ENCODE peak calls at places on chromosomes 1 and 21, in seven cellular contexts. One of them, this sample, is unnamed.

GRCh38 chr1:205805082-205805711 is 7.8 kb downstream of the SLC41A1 start:
- DNase-seq in left cardiac atrium: no peak
- DNase-seq in endothelial cell: no peak
- DNase-seq in non-pigmented ciliary epithelial cell: no peak
- DNase-seq in mesendoderm: no peak
- DNase-seq in activated CD4-positive, alpha-beta T cell treated with anti-CD3 and anti-CD28 coated beads, Interleukin-2, amount 10 ng/mL, durations not matched to agents 24 days and 14 days: peak
- DNase-seq in ACHN: no peak
- DNase-seq in this sample: no peak

GRCh38 chr1:30286241-30286983 is 437.0 kb downstream of the MATN1 start:
- DNase-seq in ACHN: no peak
- DNase-seq in mesendoderm: no peak
- DNase-seq in left cardiac atrium: no peak
- DNase-seq in non-pigmented ciliary epithelial cell: no peak
- DNase-seq in endothelial cell: no peak
- DNase-seq in activated CD4-positive, alpha-beta T cell treated with anti-CD3 and anti-CD28 coated beads, Interleukin-2, amount 10 ng/mL, durations not matched to agents 24 days and 14 days: no peak
- DNase-seq in this sample: peak

GRCh38 chr1:52026278-52026677 is 7.3 kb downstream of the KTI12 start:
- DNase-seq in non-pigmented ciliary epithelial cell: no peak
- DNase-seq in ACHN: no peak
- DNase-seq in mesendoderm: no peak
- DNase-seq in activated CD4-positive, alpha-beta T cell treated with anti-CD3 and anti-CD28 coated beads, Interleukin-2, amount 10 ng/mL, durations not matched to agents 24 days and 14 days: no peak
- DNase-seq in endothelial cell: no peak
- DNase-seq in left cardiac atrium: no peak
- DNase-seq in this sample: no peak

GRCh38 chr1:47875831-47876586 is 121.2 kb downstream of the TRABD2B start:
- DNase-seq in endothelial cell: no peak
- DNase-seq in ACHN: peak
- DNase-seq in activated CD4-positive, alpha-beta T cell treated with anti-CD3 and anti-CD28 coated beads, Interleukin-2, amount 10 ng/mL, durations not matched to agents 24 days and 14 days: no peak
- DNase-seq in left cardiac atrium: no peak
- DNase-seq in non-pigmented ciliary epithelial cell: no peak
- DNase-seq in mesendoderm: no peak
- DNase-seq in this sample: peak

GRCh38 chr1:55040083-55040952 is 970 bp downstream of the PCSK9 start:
- DNase-seq in ACHN: no peak
- DNase-seq in non-pigmented ciliary epithelial cell: no peak
- DNase-seq in endothelial cell: peak
- DNase-seq in mesendoderm: peak
- DNase-seq in left cardiac atrium: no peak
- DNase-seq in activated CD4-positive, alpha-beta T cell treated with anti-CD3 and anti-CD28 coated beads, Interleukin-2, amount 10 ng/mL, durations not matched to agents 24 days and 14 days: no peak
- DNase-seq in this sample: no peak

GRCh38 chr1:205766038-205766437 is 9.2 kb downstream of the RAB29 start:
- DNase-seq in mesendoderm: no peak
- DNase-seq in non-pigmented ciliary epithelial cell: no peak
- DNase-seq in activated CD4-positive, alpha-beta T cell treated with anti-CD3 and anti-CD28 coated beads, Interleukin-2, amount 10 ng/mL, durations not matched to agents 24 days and 14 days: no peak
- DNase-seq in endothelial cell: no peak
- DNase-seq in left cardiac atrium: no peak
- DNase-seq in ACHN: peak
- DNase-seq in this sample: no peak

GRCh38 chr21:38950388-38951094 is 144.8 kb downstream of the ETS2 start:
- DNase-seq in mesendoderm: no peak
- DNase-seq in activated CD4-positive, alpha-beta T cell treated with anti-CD3 and anti-CD28 coated beads, Interleukin-2, amount 10 ng/mL, durations not matched to agents 24 days and 14 days: no peak
- DNase-seq in ACHN: no peak
- DNase-seq in left cardiac atrium: no peak
- DNase-seq in non-pigmented ciliary epithelial cell: no peak
- DNase-seq in endothelial cell: no peak
- DNase-seq in this sample: no peak

GRCh38 chr21:29318354-29318753 is 19.6 kb downstream of the BACH1 start:
- DNase-seq in left cardiac atrium: no peak
- DNase-seq in mesendoderm: no peak
- DNase-seq in ACHN: peak
- DNase-seq in activated CD4-positive, alpha-beta T cell treated with anti-CD3 and anti-CD28 coated beads, Interleukin-2, amount 10 ng/mL, durations not matched to agents 24 days and 14 days: no peak
- DNase-seq in endothelial cell: no peak
- DNase-seq in non-pigmented ciliary epithelial cell: no peak
- DNase-seq in this sample: no peak

GRCh38 chr1:157966034-157966671 is 27.3 kb upstream of the KIRREL1 start:
- DNase-seq in left cardiac atrium: no peak
- DNase-seq in activated CD4-positive, alpha-beta T cell treated with anti-CD3 and anti-CD28 coated beads, Interleukin-2, amount 10 ng/mL, durations not matched to agents 24 days and 14 days: no peak
- DNase-seq in non-pigmented ciliary epithelial cell: peak
- DNase-seq in mesendoderm: peak
- DNase-seq in endothelial cell: no peak
- DNase-seq in ACHN: peak
- DNase-seq in this sample: peak

GRCh38 chr21:26800455-26801454 is 44.5 kb downstream of the ADAMTS1 start:
- DNase-seq in ACHN: no peak
- DNase-seq in non-pigmented ciliary epithelial cell: no peak
- DNase-seq in left cardiac atrium: no peak
- DNase-seq in mesendoderm: no peak
- DNase-seq in endothelial cell: no peak
- DNase-seq in activated CD4-positive, alpha-beta T cell treated with anti-CD3 and anti-CD28 coated beads, Interleukin-2, amount 10 ng/mL, durations not matched to agents 24 days and 14 days: no peak
- DNase-seq in this sample: no peak

GRCh38 chr1:67144696-67145095 is 9.9 kb upstream of the C1orf141 start:
- DNase-seq in non-pigmented ciliary epithelial cell: no peak
- DNase-seq in activated CD4-positive, alpha-beta T cell treated with anti-CD3 and anti-CD28 coated beads, Interleukin-2, amount 10 ng/mL, durations not matched to agents 24 days and 14 days: peak
- DNase-seq in mesendoderm: no peak
- DNase-seq in ACHN: no peak
- DNase-seq in endothelial cell: no peak
- DNase-seq in left cardiac atrium: no peak
- DNase-seq in this sample: no peak

GRCh38 chr1:170010443-170010842 is 64.1 kb downstream of the KIFAP3 start:
- DNase-seq in left cardiac atrium: peak
- DNase-seq in activated CD4-positive, alpha-beta T cell treated with anti-CD3 and anti-CD28 coated beads, Interleukin-2, amount 10 ng/mL, durations not matched to agents 24 days and 14 days: peak
- DNase-seq in endothelial cell: peak
- DNase-seq in non-pigmented ciliary epithelial cell: no peak
- DNase-seq in mesendoderm: peak
- DNase-seq in ACHN: peak
- DNase-seq in this sample: no peak

GRCh38 chr1:53430779-53431178 is 28.4 kb upstream of the DMRTB1 start:
- DNase-seq in endothelial cell: no peak
- DNase-seq in ACHN: no peak
- DNase-seq in activated CD4-positive, alpha-beta T cell treated with anti-CD3 and anti-CD28 coated beads, Interleukin-2, amount 10 ng/mL, durations not matched to agents 24 days and 14 days: no peak
- DNase-seq in left cardiac atrium: no peak
- DNase-seq in mesendoderm: peak
- DNase-seq in non-pigmented ciliary epithelial cell: no peak
- DNase-seq in this sample: no peak

GRCh38 chr21:15455819-15456462 is 273.8 kb upstream of the USP25 start:
- DNase-seq in non-pigmented ciliary epithelial cell: no peak
- DNase-seq in endothelial cell: no peak
- DNase-seq in activated CD4-positive, alpha-beta T cell treated with anti-CD3 and anti-CD28 coated beads, Interleukin-2, amount 10 ng/mL, durations not matched to agents 24 days and 14 days: no peak
- DNase-seq in left cardiac atrium: no peak
- DNase-seq in mesendoderm: no peak
- DNase-seq in ACHN: no peak
- DNase-seq in this sample: no peak

GRCh38 chr1:216531308-216532239 is 108.3 kb upstream of the USH2A start:
- DNase-seq in ACHN: peak
- DNase-seq in activated CD4-positive, alpha-beta T cell treated with anti-CD3 and anti-CD28 coated beads, Interleukin-2, amount 10 ng/mL, durations not matched to agents 24 days and 14 days: no peak
- DNase-seq in endothelial cell: no peak
- DNase-seq in non-pigmented ciliary epithelial cell: no peak
- DNase-seq in left cardiac atrium: no peak
- DNase-seq in mesendoderm: no peak
- DNase-seq in this sample: no peak

GRCh38 chr21:25457411-25457810 is 149.9 kb downstream of the MRPL39 start:
- DNase-seq in left cardiac atrium: no peak
- DNase-seq in non-pigmented ciliary epithelial cell: peak
- DNase-seq in endothelial cell: no peak
- DNase-seq in mesendoderm: no peak
- DNase-seq in activated CD4-positive, alpha-beta T cell treated with anti-CD3 and anti-CD28 coated beads, Interleukin-2, amount 10 ng/mL, durations not matched to agents 24 days and 14 days: peak
- DNase-seq in ACHN: peak
- DNase-seq in this sample: no peak

GRCh38 chr1:229714964-229715603 is 89.0 kb downstream of the URB2 start:
- DNase-seq in activated CD4-positive, alpha-beta T cell treated with anti-CD3 and anti-CD28 coated beads, Interleukin-2, amount 10 ng/mL, durations not matched to agents 24 days and 14 days: peak
- DNase-seq in mesendoderm: peak
- DNase-seq in endothelial cell: no peak
- DNase-seq in non-pigmented ciliary epithelial cell: no peak
- DNase-seq in left cardiac atrium: no peak
- DNase-seq in ACHN: peak
- DNase-seq in this sample: no peak

GRCh38 chr1:170666661-170667060 is 2.7 kb downstream of the PRRX1 start:
- DNase-seq in ACHN: no peak
- DNase-seq in non-pigmented ciliary epithelial cell: no peak
- DNase-seq in mesendoderm: peak
- DNase-seq in activated CD4-positive, alpha-beta T cell treated with anti-CD3 and anti-CD28 coated beads, Interleukin-2, amount 10 ng/mL, durations not matched to agents 24 days and 14 days: no peak
- DNase-seq in left cardiac atrium: no peak
- DNase-seq in endothelial cell: no peak
- DNase-seq in this sample: no peak

GRCh38 chr1:27413004-27413403 is 20.6 kb downstream of the GPR3 start:
- DNase-seq in endothelial cell: no peak
- DNase-seq in mesendoderm: no peak
- DNase-seq in activated CD4-positive, alpha-beta T cell treated with anti-CD3 and anti-CD28 coated beads, Interleukin-2, amount 10 ng/mL, durations not matched to agents 24 days and 14 days: no peak
- DNase-seq in non-pigmented ciliary epithelial cell: no peak
- DNase-seq in left cardiac atrium: no peak
- DNase-seq in ACHN: no peak
- DNase-seq in this sample: no peak

GRCh38 chr1:35894183-35894582 is 11.2 kb downstream of the AGO1 start:
- DNase-seq in left cardiac atrium: no peak
- DNase-seq in endothelial cell: no peak
- DNase-seq in non-pigmented ciliary epithelial cell: peak
- DNase-seq in mesendoderm: peak
- DNase-seq in ACHN: no peak
- DNase-seq in activated CD4-positive, alpha-beta T cell treated with anti-CD3 and anti-CD28 coated beads, Interleukin-2, amount 10 ng/mL, durations not matched to agents 24 days and 14 days: no peak
- DNase-seq in this sample: no peak

GRCh38 chr1:208722592-208722991 is 478.4 kb upstream of the PLXNA2 start:
- DNase-seq in non-pigmented ciliary epithelial cell: no peak
- DNase-seq in ACHN: no peak
- DNase-seq in activated CD4-positive, alpha-beta T cell treated with anti-CD3 and anti-CD28 coated beads, Interleukin-2, amount 10 ng/mL, durations not matched to agents 24 days and 14 days: no peak
- DNase-seq in endothelial cell: no peak
- DNase-seq in left cardiac atrium: no peak
- DNase-seq in mesendoderm: no peak
- DNase-seq in this sample: no peak

GRCh38 chr1:156078728-156079127 is 3.5 kb downstream of the MEX3A start:
- DNase-seq in activated CD4-positive, alpha-beta T cell treated with anti-CD3 and anti-CD28 coated beads, Interleukin-2, amount 10 ng/mL, durations not matched to agents 24 days and 14 days: no peak
- DNase-seq in non-pigmented ciliary epithelial cell: no peak
- DNase-seq in mesendoderm: no peak
- DNase-seq in left cardiac atrium: no peak
- DNase-seq in ACHN: no peak
- DNase-seq in endothelial cell: no peak
- DNase-seq in this sample: no peak

GRCh38 chr1:71706030-71706671 is 576.2 kb downstream of the NEGR1 start:
- DNase-seq in left cardiac atrium: no peak
- DNase-seq in ACHN: no peak
- DNase-seq in activated CD4-positive, alpha-beta T cell treated with anti-CD3 and anti-CD28 coated beads, Interleukin-2, amount 10 ng/mL, durations not matched to agents 24 days and 14 days: no peak
- DNase-seq in non-pigmented ciliary epithelial cell: no peak
- DNase-seq in endothelial cell: no peak
- DNase-seq in mesendoderm: no peak
- DNase-seq in this sample: no peak

GRCh38 chr1:229718177-229718576 is 92.1 kb downstream of the URB2 start:
- DNase-seq in activated CD4-positive, alpha-beta T cell treated with anti-CD3 and anti-CD28 coated beads, Interleukin-2, amount 10 ng/mL, durations not matched to agents 24 days and 14 days: no peak
- DNase-seq in mesendoderm: no peak
- DNase-seq in non-pigmented ciliary epithelial cell: no peak
- DNase-seq in left cardiac atrium: no peak
- DNase-seq in ACHN: no peak
- DNase-seq in endothelial cell: no peak
- DNase-seq in this sample: no peak

GRCh38 chr1:29563092-29563491 is 326.8 kb downstream of the PTPRU start:
- DNase-seq in activated CD4-positive, alpha-beta T cell treated with anti-CD3 and anti-CD28 coated beads, Interleukin-2, amount 10 ng/mL, durations not matched to agents 24 days and 14 days: no peak
- DNase-seq in mesendoderm: peak
- DNase-seq in left cardiac atrium: no peak
- DNase-seq in ACHN: peak
- DNase-seq in endothelial cell: no peak
- DNase-seq in non-pigmented ciliary epithelial cell: no peak
- DNase-seq in this sample: no peak

GRCh38 chr1:87766737-87767136 is 438.1 kb downstream of the LMO4 start:
- DNase-seq in non-pigmented ciliary epithelial cell: no peak
- DNase-seq in ACHN: no peak
- DNase-seq in endothelial cell: no peak
- DNase-seq in left cardiac atrium: no peak
- DNase-seq in activated CD4-positive, alpha-beta T cell treated with anti-CD3 and anti-CD28 coated beads, Interleukin-2, amount 10 ng/mL, durations not matched to agents 24 days and 14 days: peak
- DNase-seq in mesendoderm: no peak
- DNase-seq in this sample: peak

GRCh38 chr1:228349701-228350171 is 56.9 kb downstream of the TRIM11 start:
- DNase-seq in endothelial cell: no peak
- DNase-seq in ACHN: no peak
- DNase-seq in non-pigmented ciliary epithelial cell: no peak
- DNase-seq in left cardiac atrium: peak
- DNase-seq in mesendoderm: no peak
- DNase-seq in activated CD4-positive, alpha-beta T cell treated with anti-CD3 and anti-CD28 coated beads, Interleukin-2, amount 10 ng/mL, durations not matched to agents 24 days and 14 days: no peak
- DNase-seq in this sample: no peak

GRCh38 chr21:33945652-33946270 is 30.2 kb upstream of the ATP5PO start:
- DNase-seq in non-pigmented ciliary epithelial cell: no peak
- DNase-seq in activated CD4-positive, alpha-beta T cell treated with anti-CD3 and anti-CD28 coated beads, Interleukin-2, amount 10 ng/mL, durations not matched to agents 24 days and 14 days: no peak
- DNase-seq in left cardiac atrium: no peak
- DNase-seq in mesendoderm: no peak
- DNase-seq in ACHN: no peak
- DNase-seq in endothelial cell: no peak
- DNase-seq in this sample: no peak

GRCh38 chr1:203127672-203128611 is at the start of gene ADORA1:
- DNase-seq in endothelial cell: peak
- DNase-seq in ACHN: peak
- DNase-seq in left cardiac atrium: peak
- DNase-seq in non-pigmented ciliary epithelial cell: no peak
- DNase-seq in activated CD4-positive, alpha-beta T cell treated with anti-CD3 and anti-CD28 coated beads, Interleukin-2, amount 10 ng/mL, durations not matched to agents 24 days and 14 days: no peak
- DNase-seq in mesendoderm: peak
- DNase-seq in this sample: peak

GRCh38 chr1:50735443-50735842 is 224.6 kb downstream of the FAF1 start:
- DNase-seq in ACHN: peak
- DNase-seq in left cardiac atrium: no peak
- DNase-seq in mesendoderm: peak
- DNase-seq in endothelial cell: no peak
- DNase-seq in non-pigmented ciliary epithelial cell: no peak
- DNase-seq in activated CD4-positive, alpha-beta T cell treated with anti-CD3 and anti-CD28 coated beads, Interleukin-2, amount 10 ng/mL, durations not matched to agents 24 days and 14 days: peak
- DNase-seq in this sample: no peak

GRCh38 chr1:53293123-53293522 is 34.7 kb downstream of the LRP8 start:
- DNase-seq in ACHN: no peak
- DNase-seq in non-pigmented ciliary epithelial cell: no peak
- DNase-seq in left cardiac atrium: peak
- DNase-seq in endothelial cell: no peak
- DNase-seq in activated CD4-positive, alpha-beta T cell treated with anti-CD3 and anti-CD28 coated beads, Interleukin-2, amount 10 ng/mL, durations not matched to agents 24 days and 14 days: peak
- DNase-seq in mesendoderm: no peak
- DNase-seq in this sample: no peak

GRCh38 chr1:116268211-116268610 is 104.8 kb upstream of the ATP1A1 start:
- DNase-seq in ACHN: peak
- DNase-seq in mesendoderm: no peak
- DNase-seq in endothelial cell: no peak
- DNase-seq in left cardiac atrium: peak
- DNase-seq in activated CD4-positive, alpha-beta T cell treated with anti-CD3 and anti-CD28 coated beads, Interleukin-2, amount 10 ng/mL, durations not matched to agents 24 days and 14 days: no peak
- DNase-seq in non-pigmented ciliary epithelial cell: no peak
- DNase-seq in this sample: peak